ENCODE peak calls at places on chromosomes 2 and 18, in ten cellular contexts. J is AG10803, Z is PC-3, V is epithelial cell of esophagus, X is PC-9, D is dorsolateral prefrontal cortex, M is AG04450, H is epithelial cell of proximal tubule, E is fibroblast of lung, G is right atrium auricular region. U is an unnamed sample.
A peak's percentile ranks its signal among the peaks of the same experiment; 100 is the strongest.

GRCh38 chr2:192049362-192049761 is 145.4 kb downstream of the TMEFF2 start:
- DNase-seq in J (no peak), Z (no peak), V (peak; percentile 22), X (no peak), D (no peak), M (no peak), H (no peak), E (no peak), G (no peak), U (no peak)

GRCh38 chr2:19673213-19673791 is 228.5 kb downstream of the TTC32 start:
- DNase-seq in J (peak; percentile 56), Z (peak; percentile 65), V (peak; percentile 47), X (peak; percentile 10), D (no peak), M (no peak), H (no peak), E (peak; percentile 33), G (no peak), U (no peak)

GRCh38 chr2:183950673-183951072 is 647.7 kb upstream of the ZNF804A start:
- DNase-seq in J (no peak), Z (peak; percentile 60), V (no peak), X (no peak), D (no peak), M (no peak), H (no peak), E (peak; percentile 18), G (no peak), U (no peak)

GRCh38 chr2:43424262-43425207 is 171.3 kb downstream of the THADA start:
- DNase-seq in J (peak; percentile 80), Z (peak; percentile 35), V (no peak), X (no peak), D (no peak), M (no peak), H (no peak), E (peak; percentile 56), G (no peak), U (peak; percentile 25)

GRCh38 chr2:118580651-118581050 is 266.8 kb downstream of the EN1 start:
- DNase-seq in J (peak; percentile 45), Z (peak; percentile 73), V (peak; percentile 79), X (no peak), D (no peak), M (no peak), H (no peak), E (no peak), G (no peak), U (peak; percentile 20)

GRCh38 chr2:72915907-72916742 is 1.2 kb upstream of the EMX1 start:
- DNase-seq in J (no peak), Z (peak; percentile 58), V (peak; percentile 78), X (peak; percentile 63), D (no peak), M (no peak), H (no peak), E (peak; percentile 21), G (no peak), U (no peak)

GRCh38 chr2:205947621-205948495 is 138.1 kb downstream of the INO80D start:
- DNase-seq in J (peak; percentile 78), Z (peak; percentile 70), V (peak; percentile 55), X (peak; percentile 41), D (peak; percentile 61), M (peak; percentile 65), H (no peak), E (peak; percentile 90), G (peak; percentile 81), U (peak; percentile 44)

GRCh38 chr2:27322301-27322765 is 564 bp downstream of the MPV17 start:
- DNase-seq in J (peak; percentile 17), Z (peak; percentile 4), V (peak; percentile 20), X (peak; percentile 12), D (no peak), M (no peak), H (no peak), E (no peak), G (no peak), U (no peak)

GRCh38 chr2:199814084-199814844 is 36.7 kb downstream of the FTCDNL1 start:
- DNase-seq in J (peak; percentile 19), Z (peak; percentile 11), V (no peak), X (no peak), D (no peak), M (no peak), H (no peak), E (no peak), G (no peak), U (no peak)

GRCh38 chr2:199811360-199811759 is 39.6 kb downstream of the FTCDNL1 start:
- DNase-seq in J (no peak), Z (no peak), V (peak; percentile 10), X (no peak), D (no peak), M (no peak), H (no peak), E (peak; percentile 45), G (no peak), U (no peak)

GRCh38 chr2:199814845-199815211 is 36.2 kb downstream of the FTCDNL1 start:
- DNase-seq in J (no peak), Z (no peak), V (no peak), X (no peak), D (no peak), M (no peak), H (no peak), E (no peak), G (no peak), U (no peak)

GRCh38 chr2:199807966-199808365 is 43.0 kb downstream of the FTCDNL1 start:
- DNase-seq in J (no peak), Z (no peak), V (no peak), X (no peak), D (no peak), M (no peak), H (no peak), E (no peak), G (no peak), U (no peak)

DNA sequence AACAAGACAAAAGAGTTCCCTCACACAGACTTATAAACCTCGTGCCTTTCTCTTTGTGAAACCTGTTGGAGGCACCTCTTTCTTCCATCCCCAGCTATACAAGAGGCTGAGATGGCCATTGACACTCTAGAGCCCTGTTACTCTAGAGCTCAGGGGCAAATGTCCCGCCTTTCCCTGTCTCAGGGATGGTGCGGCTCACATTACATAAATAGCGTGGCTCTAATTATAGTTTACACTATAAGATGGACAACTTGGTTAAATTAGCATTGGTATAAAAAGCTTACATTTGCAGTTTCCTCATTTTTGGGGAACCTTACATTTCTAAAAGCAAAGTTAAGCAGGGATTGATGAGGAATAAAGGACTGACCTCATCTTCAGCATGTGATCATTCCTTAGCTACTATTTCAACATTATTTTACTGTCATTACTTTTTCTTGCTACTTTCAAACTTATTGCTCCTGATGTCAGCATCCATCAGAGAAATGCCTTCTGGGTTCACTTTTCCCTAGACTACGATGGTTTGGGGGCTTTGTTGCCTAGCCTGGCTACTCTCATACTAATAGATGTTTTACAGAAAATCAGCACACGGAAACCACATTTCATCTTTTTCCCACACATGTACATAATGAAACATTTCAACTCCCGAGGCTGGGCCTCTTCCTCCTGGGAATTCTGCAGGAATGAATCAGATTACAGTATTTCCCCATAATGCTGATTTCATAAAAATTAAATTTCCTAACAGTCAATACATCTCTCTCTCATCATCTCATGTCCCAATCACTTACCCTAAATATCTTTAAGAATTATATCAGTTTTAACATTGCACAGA is 40.4 kb downstream of the FTCDNL1 start:
- DNase-seq in J (peak; percentile 65), Z (no peak), V (no peak), X (no peak), D (no peak), M (no peak), H (no peak), E (peak; percentile 78), G (no peak), U (no peak)
- H3K4me3 ChIP-seq in J (no peak overlapping the region), Z (no peak overlapping the region), V (no peak overlapping the region), X (no peak overlapping the region), D (no peak overlapping the region), M (no peak overlapping the region), H (no peak overlapping the region), E (no peak overlapping the region), G (no peak overlapping the region), U (no peak overlapping the region)

GRCh38 chr18:22678486-22678885 is 254.6 kb upstream of the RBBP8 start:
- DNase-seq in J (peak; percentile 23), Z (no peak), V (peak; percentile 24), X (no peak), D (no peak), M (no peak), H (no peak), E (no peak), G (no peak), U (no peak)

GRCh38 chr18:22673182-22673862 is 255.6 kb upstream of the CTAGE1 start:
- DNase-seq in J (no peak), Z (no peak), V (no peak), X (no peak), D (no peak), M (no peak), H (no peak), E (no peak), G (no peak), U (no peak)

GRCh38 chr18:22674300-22674699 is 256.6 kb upstream of the CTAGE1 start:
- DNase-seq in J (peak; percentile 92), Z (peak; percentile 75), V (peak; percentile 89), X (peak; percentile 33), D (no peak), M (peak; percentile 63), H (peak; percentile 90), E (peak; percentile 88), G (no peak), U (peak; percentile 91)

GRCh38 chr18:22675006-22675405 is 257.3 kb upstream of the CTAGE1 start:
- DNase-seq in J (no peak), Z (no peak), V (no peak), X (no peak), D (no peak), M (no peak), H (no peak), E (no peak), G (no peak), U (no peak)

GRCh38 chr18:22676423-22676822 is 256.7 kb upstream of the RBBP8 start:
- DNase-seq in J (peak; percentile 61), Z (peak; percentile 57), V (peak; percentile 36), X (no peak), D (no peak), M (no peak), H (no peak), E (peak; percentile 32), G (no peak), U (no peak)
- TF ChIP-seq CTCF in J (no peak), Z (no peak), V (no peak), X (no peak), D (no peak), M (no peak), H (no peak), E (no peak), G (no peak), U (no peak)

GRCh38 chr2:182819412-182819811 is 47.0 kb downstream of the FRZB start:
- DNase-seq in J (no peak), Z (no peak), V (no peak), X (no peak), D (no peak), M (no peak), H (no peak), E (no peak), G (no peak), U (no peak)
- H3K4me3 ChIP-seq in J (no peak overlapping the region), Z (no peak overlapping the region), V (no peak overlapping the region), X (no peak overlapping the region), D (no peak overlapping the region), M (no peak overlapping the region), H (no peak overlapping the region), E (no peak overlapping the region), G (no peak overlapping the region), U (no peak overlapping the region)

DNA sequence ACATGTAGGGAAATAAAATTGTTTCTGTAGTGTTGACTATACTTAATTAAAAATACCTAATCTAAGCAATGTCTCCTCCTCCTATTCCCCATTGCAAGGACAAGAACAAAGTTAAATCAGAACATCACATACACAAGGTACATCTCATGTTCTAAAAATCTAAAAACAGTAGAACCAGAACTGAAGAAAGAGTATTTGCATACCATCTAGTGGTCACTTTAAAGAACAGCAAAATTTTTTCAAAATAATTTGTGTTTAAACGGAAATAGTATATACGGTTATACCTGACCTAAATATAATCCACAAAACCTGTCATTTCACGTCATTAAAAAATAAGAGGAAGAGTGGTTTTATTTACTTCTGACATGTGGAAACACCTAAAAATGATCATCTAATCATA is 294.3 kb upstream of the KCNH7 start:
- DNase-seq in J (peak; percentile 3), Z (peak; percentile 43), V (peak; percentile 23), X (no peak), D (no peak), M (no peak), H (no peak), E (peak; percentile 3), G (no peak), U (no peak)
- TF ChIP-seq CTCF in J (peak; percentile 56), Z (peak; percentile 70), V (peak; percentile 25), X (peak; percentile 70), D (peak; percentile 54), M (peak; percentile 60), H (peak; percentile 53), E (no peak), G (peak; percentile 62), U (peak; percentile 31)

U was measured in AG09309.